ENCODE peak calls at places on chromosomes 2 and 18, in eight cellular contexts. One of them, this sample, is unnamed. For H3K36me3, the result is how much of the 10 kb centered on the place peaks cover.

GRCh38 chr18:56990678-56991077 is 156.2 kb upstream of the BOD1L2 start:
- DNase-seq in transverse colon: no peak
- DNase-seq in tibial nerve: no peak
- DNase-seq in stomach: no peak
- DNase-seq in ovary: no peak
- DNase-seq in uterus: no peak
- DNase-seq in spleen: no peak
- DNase-seq in Peyer's patch: no peak
- DNase-seq in this sample: no peak

GRCh38 chr2:239362497-239362896 is 38.3 kb downstream of the HDAC4 start:
- DNase-seq in transverse colon: no peak
- DNase-seq in tibial nerve: no peak
- DNase-seq in stomach: no peak
- DNase-seq in ovary: no peak
- DNase-seq in uterus: no peak
- DNase-seq in spleen: no peak
- DNase-seq in Peyer's patch: no peak
- DNase-seq in this sample: no peak

GRCh38 chr2:241379481-241380480 is 23.7 kb downstream of the FARP2 start:
- DNase-seq in transverse colon: no peak
- DNase-seq in tibial nerve: no peak
- DNase-seq in stomach: no peak
- DNase-seq in ovary: no peak
- DNase-seq in uterus: no peak
- DNase-seq in spleen: no peak
- DNase-seq in Peyer's patch: no peak
- DNase-seq in this sample: no peak

GRCh38 chr2:63875143-63875542 is 33.4 kb downstream of the UGP2 start:
- DNase-seq in transverse colon: no peak
- DNase-seq in tibial nerve: no peak
- DNase-seq in stomach: no peak
- DNase-seq in ovary: no peak
- DNase-seq in uterus: no peak
- DNase-seq in spleen: no peak
- DNase-seq in Peyer's patch: no peak
- DNase-seq in this sample: no peak

GRCh38 chr2:16632615-16633014 is 33.0 kb downstream of the CYRIA start:
- DNase-seq in transverse colon: no peak
- DNase-seq in tibial nerve: no peak
- DNase-seq in stomach: no peak
- DNase-seq in ovary: no peak
- DNase-seq in uterus: no peak
- DNase-seq in spleen: no peak
- DNase-seq in Peyer's patch: no peak
- DNase-seq in this sample: no peak

GRCh38 chr18:52236134-52236533 is 103.9 kb upstream of the DCC start:
- DNase-seq in transverse colon: no peak
- DNase-seq in tibial nerve: no peak
- DNase-seq in stomach: no peak
- DNase-seq in ovary: no peak
- DNase-seq in uterus: no peak
- DNase-seq in spleen: no peak
- DNase-seq in Peyer's patch: no peak
- DNase-seq in this sample: no peak

GRCh38 chr18:68848242-68848641 is 50.4 kb downstream of the CCDC102B start:
- DNase-seq in transverse colon: no peak
- DNase-seq in tibial nerve: no peak
- DNase-seq in stomach: no peak
- DNase-seq in ovary: no peak
- DNase-seq in uterus: no peak
- DNase-seq in spleen: no peak
- DNase-seq in Peyer's patch: no peak
- DNase-seq in this sample: no peak

GRCh38 chr2:230829959-230830358 is 34.8 kb upstream of the ITM2C start:
- DNase-seq in transverse colon: no peak
- DNase-seq in tibial nerve: no peak
- DNase-seq in stomach: no peak
- DNase-seq in ovary: no peak
- DNase-seq in uterus: no peak
- DNase-seq in spleen: no peak
- DNase-seq in Peyer's patch: no peak
- DNase-seq in this sample: no peak

GRCh38 chr2:226159875-226160479 is 639.6 kb downstream of the IRS1 start:
- DNase-seq in transverse colon: no peak
- DNase-seq in tibial nerve: no peak
- DNase-seq in stomach: no peak
- DNase-seq in ovary: no peak
- DNase-seq in uterus: no peak
- DNase-seq in spleen: no peak
- DNase-seq in Peyer's patch: no peak
- DNase-seq in this sample: no peak

GRCh38 chr2:56192664-56193305 is 9.0 kb downstream of the CCDC85A start:
- DNase-seq in transverse colon: no peak
- DNase-seq in tibial nerve: no peak
- DNase-seq in stomach: no peak
- DNase-seq in ovary: no peak
- DNase-seq in uterus: no peak
- DNase-seq in spleen: no peak
- DNase-seq in Peyer's patch: no peak
- DNase-seq in this sample: no peak

DNA sequence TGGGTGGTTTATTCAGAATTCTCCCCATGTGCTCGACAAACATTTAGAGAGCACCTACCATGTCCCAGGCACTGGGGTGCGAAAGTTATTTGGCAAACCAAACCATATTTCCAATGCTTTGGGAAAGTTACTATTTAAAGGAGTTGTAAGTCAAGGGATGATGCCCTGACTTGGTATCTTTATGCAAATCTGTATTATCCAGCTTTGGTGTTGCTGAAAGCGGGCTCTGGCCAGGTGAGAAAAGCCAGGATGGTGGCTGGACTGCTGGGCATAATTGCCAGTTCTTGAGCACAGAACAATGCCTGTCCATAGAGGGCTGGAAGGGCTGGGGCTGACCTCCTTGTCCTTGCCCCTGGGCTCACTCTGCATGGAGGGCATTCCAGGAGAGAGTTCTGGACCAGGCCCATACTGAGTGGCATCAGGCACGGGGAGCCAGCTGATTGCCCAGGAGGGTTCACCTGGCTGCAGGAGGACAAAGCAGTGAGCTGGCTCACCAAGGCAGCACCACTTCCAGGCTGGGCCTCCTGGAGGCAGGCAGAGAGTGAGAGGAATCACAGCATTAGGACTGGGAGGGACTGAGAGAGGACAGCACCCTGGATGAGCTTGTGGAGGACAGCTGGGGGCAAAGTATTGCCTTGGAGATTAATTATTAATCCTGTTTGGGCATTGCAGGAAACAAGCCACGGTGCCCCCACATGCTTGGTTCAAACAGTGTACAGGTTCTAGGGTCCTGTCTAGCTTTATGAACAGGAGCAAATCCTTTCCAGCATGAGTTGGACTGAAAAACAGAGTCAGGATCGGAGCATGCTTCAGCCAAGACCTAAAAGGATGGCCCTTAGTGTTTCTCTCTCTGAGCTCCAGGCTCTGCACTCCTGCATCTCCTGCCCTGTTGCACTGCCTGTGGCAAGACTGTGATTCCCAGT is 7.1 kb downstream of the KHK start:
- DNase-seq in transverse colon: no peak
- DNase-seq in tibial nerve: no peak
- DNase-seq in stomach: no peak
- DNase-seq in ovary: no peak
- DNase-seq in uterus: no peak
- DNase-seq in spleen: no peak
- DNase-seq in Peyer's patch: peak
- DNase-seq in this sample: no peak
- TF ChIP-seq POLR2A in transverse colon: no peak
- TF ChIP-seq POLR2A in tibial nerve: no peak
- TF ChIP-seq POLR2A in stomach: no peak
- TF ChIP-seq POLR2A in ovary: no peak
- TF ChIP-seq POLR2A in uterus: no peak
- TF ChIP-seq POLR2A in spleen: no peak
- TF ChIP-seq POLR2A in Peyer's patch: peak
- TF ChIP-seq POLR2A in this sample: no peak

DNA sequence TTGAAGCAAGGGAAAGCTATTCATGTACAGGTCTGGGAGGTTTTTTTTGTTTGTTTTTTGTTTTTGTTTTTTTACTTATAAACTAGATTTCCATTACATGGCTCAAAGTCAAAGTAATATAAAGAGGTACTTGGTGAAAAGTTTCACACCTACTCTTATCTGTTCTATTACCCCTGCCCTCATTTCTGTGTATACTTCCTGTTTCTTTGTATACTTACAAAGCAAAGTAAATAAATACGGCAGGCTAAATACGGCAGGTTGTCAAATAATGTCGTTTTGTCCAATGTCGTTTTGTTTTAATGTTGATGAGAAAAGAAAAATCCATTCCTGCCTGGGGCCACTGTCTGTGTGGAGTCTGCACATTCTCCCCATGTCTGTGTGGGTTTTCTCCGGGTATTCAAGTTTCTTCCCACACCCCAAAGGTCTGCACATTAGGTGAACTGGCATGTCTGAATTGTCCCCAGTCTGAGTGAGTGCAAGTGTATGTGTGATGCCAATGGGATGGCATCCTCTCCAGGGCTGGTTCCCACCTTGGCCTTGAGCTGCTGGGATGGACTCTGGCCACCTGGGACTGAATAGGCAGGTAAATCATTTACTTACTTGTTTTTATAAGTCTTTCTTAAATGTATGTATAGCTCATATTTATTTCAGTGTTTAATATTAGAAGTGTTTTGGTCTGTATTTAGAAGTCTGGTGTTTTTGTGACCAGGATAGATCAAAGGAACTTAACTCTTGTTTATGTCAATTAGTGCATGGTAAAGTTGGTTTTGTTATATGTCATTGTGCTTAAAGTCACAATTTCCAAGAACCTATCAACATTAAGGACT is 13.4 kb downstream of the STAMBP start:
- DNase-seq in transverse colon: peak
- DNase-seq in tibial nerve: no peak
- DNase-seq in stomach: no peak
- DNase-seq in ovary: no peak
- DNase-seq in uterus: no peak
- DNase-seq in spleen: no peak
- DNase-seq in Peyer's patch: peak
- DNase-seq in this sample: no peak
- H3K36me3 ChIP-seq in transverse colon: under half
- H3K36me3 ChIP-seq in tibial nerve: under half
- H3K36me3 ChIP-seq in stomach: under half
- H3K36me3 ChIP-seq in ovary: under half
- H3K36me3 ChIP-seq in uterus: under half
- H3K36me3 ChIP-seq in spleen: under half
- H3K36me3 ChIP-seq in Peyer's patch: under half
- H3K36me3 ChIP-seq in this sample: under half

DNA sequence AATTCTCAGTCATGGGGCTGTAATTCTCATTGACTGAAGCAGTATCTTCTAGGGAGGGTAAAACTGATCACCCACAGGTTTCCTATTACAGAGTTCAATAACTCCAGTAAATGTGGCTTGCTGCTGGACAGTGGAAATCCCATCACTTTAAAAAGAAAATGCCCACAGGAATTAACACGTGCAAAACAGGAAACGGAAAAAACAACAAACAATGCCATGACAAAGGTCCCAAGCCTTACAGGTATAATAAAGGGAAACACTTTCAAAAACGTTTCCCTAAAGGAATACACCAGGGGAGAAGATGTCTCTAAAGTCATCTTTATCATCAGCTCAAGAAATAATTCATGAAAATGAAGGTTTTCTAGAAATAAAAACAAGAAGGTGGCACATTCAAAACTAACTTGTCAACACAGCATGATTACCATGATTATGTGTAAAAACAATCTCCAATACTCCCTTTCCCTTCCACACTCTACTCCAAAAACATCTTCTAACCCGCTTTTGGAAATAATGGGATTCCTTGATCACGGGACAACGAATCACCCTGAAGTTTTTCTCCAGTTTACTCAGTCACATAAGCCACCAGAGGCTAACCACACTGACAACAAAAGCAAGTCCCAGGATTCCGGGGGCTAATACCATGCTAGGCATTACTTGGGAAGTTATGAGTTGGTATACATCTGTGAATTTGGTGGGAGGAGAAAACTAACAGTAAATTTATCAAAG is 167.9 kb downstream of the TCF4 start:
- DNase-seq in transverse colon: no peak
- DNase-seq in tibial nerve: no peak
- DNase-seq in stomach: no peak
- DNase-seq in ovary: no peak
- DNase-seq in uterus: no peak
- DNase-seq in spleen: no peak
- DNase-seq in Peyer's patch: no peak
- DNase-seq in this sample: no peak
- H3K27ac ChIP-seq in transverse colon: peak
- H3K27ac ChIP-seq in tibial nerve: peak
- H3K27ac ChIP-seq in stomach: peak
- H3K27ac ChIP-seq in ovary: no peak
- H3K27ac ChIP-seq in uterus: peak
- H3K27ac ChIP-seq in spleen: peak
- H3K27ac ChIP-seq in Peyer's patch: peak
- H3K27ac ChIP-seq in this sample: peak

DNA sequence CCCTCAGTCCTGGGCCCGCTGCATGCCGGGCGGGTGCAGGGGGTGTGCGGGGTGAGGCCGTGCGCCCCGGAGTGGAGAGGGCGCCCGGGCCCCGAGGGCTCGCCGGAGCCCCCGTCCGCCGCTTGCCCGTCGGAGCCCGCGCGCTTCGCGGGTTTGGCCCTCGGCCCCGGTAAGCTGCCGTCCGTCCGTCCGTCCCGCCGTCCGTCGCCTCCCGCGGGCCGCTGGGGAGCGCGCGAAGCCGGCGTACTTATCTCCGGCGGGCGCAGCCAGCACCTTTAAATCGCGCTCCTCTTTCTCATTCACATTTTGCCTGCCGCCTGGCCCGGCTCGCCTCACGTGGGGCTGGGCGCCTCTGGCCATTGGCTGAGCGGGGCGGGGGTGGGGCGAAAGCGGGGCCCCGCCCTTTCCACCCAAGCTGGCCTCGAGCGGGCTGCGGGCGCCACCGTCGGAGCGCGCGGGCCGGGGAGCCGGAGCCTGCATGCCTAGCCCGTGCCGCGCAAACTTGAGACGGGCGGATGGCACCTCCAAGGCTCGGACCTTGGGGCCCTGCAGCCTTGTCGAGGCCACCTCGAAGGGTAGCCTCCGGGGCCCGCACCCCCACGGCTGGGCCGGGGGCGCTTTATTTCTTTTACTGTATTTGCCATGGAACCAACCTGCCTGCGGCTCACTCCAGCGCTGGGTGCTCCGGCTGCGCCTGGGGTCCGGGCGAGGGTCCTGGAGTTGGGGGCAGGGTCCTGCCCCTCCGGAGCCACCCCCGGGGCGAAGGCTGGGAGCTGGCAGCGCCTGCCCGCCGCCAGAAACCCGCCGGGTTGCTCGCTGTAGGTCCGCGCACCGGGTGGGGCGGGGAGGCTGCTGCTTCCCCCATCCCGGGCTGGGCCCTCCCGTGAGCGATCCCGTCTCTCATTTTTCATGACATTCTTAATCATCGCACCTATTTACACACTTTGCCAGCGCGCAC is at the start of gene GBX2:
- DNase-seq in transverse colon: peak
- DNase-seq in tibial nerve: no peak
- DNase-seq in stomach: no peak
- DNase-seq in ovary: no peak
- DNase-seq in uterus: no peak
- DNase-seq in spleen: peak
- DNase-seq in Peyer's patch: no peak
- DNase-seq in this sample: peak
- TF ChIP-seq POLR2A in transverse colon: no peak
- TF ChIP-seq POLR2A in tibial nerve: no peak
- TF ChIP-seq POLR2A in stomach: no peak
- TF ChIP-seq POLR2A in ovary: no peak
- TF ChIP-seq POLR2A in uterus: no peak
- TF ChIP-seq POLR2A in spleen: no peak
- TF ChIP-seq POLR2A in Peyer's patch: no peak
- TF ChIP-seq POLR2A in this sample: no peak

This sample was measured in testis.